ENCODE peak calls at places on chromosome 11, in four cellular contexts. L, I, R and W are unnamed samples.
A peak's percentile ranks its signal among the peaks of the same experiment; 100 is the strongest.

GRCh38 chr11:106482920-106483761 is 405.7 kb downstream of the AASDHPPT start:
- DNase-seq in I (peak; percentile 31), R (no peak), L (no peak), W (no peak)

GRCh38 chr11:85755285-85755684 is 55.7 kb downstream of the SYTL2 start:
- DNase-seq in I (no peak), R (no peak), L (no peak), W (no peak)

GRCh38 chr11:33399421-33399820 is 142.2 kb downstream of the HIPK3 start:
- DNase-seq in L (no peak), R (no peak), I (no peak), W (no peak)

GRCh38 chr11:86548278-86548917 is 124.0 kb downstream of the ME3 start:
- DNase-seq in L (no peak), I (no peak), R (no peak), W (no peak)

GRCh38 chr11:111416231-111416960 is 37.3 kb upstream of the POU2AF1 start:
- DNase-seq in R (no peak), I (no peak), L (no peak), W (no peak)

GRCh38 chr11:3014314-3014938 is 22.3 kb upstream of the NAP1L4 start:
- DNase-seq in L (no peak), I (no peak), R (no peak), W (no peak)

GRCh38 chr11:62539238-62539925 is 7.2 kb downstream of the AHNAK start:
- DNase-seq in R (peak; percentile 41), I (no peak), L (no peak), W (no peak)

GRCh38 chr11:45321031-45321595 is 35.0 kb upstream of the SYT13 start:
- DNase-seq in I (no peak), R (no peak), L (no peak), W (no peak)

GRCh38 chr11:80958414-80958813 is 1517.6 kb upstream of the TENM4 start:
- DNase-seq in R (no peak), I (no peak), L (no peak), W (no peak)

GRCh38 chr11:126411971-126412381 is 56.5 kb downstream of the ST3GAL4 start:
- DNase-seq in I (no peak), R (peak; percentile 46), L (no peak), W (no peak)

GRCh38 chr11:6631356-6631890 is 12.2 kb upstream of the TPP1 start:
- DNase-seq in L (no peak), R (no peak), I (no peak), W (no peak)

GRCh38 chr11:20459865-20460264 is 72.3 kb downstream of the PRMT3 start:
- DNase-seq in I (no peak), R (no peak), L (no peak), W (no peak)

GRCh38 chr11:7683571-7683970 is 10.3 kb upstream of the CYB5R2 start:
- DNase-seq in I (no peak), R (no peak), L (no peak), W (no peak)
- TF ChIP-seq FOXK2 in I (no peak), R (no peak), L (no peak), W (no peak)

GRCh38 chr11:125156346-125156745 is 8.2 kb upstream of the PKNOX2 start:
- DNase-seq in R (no peak), I (no peak), L (no peak), W (no peak)

GRCh38 chr11:125153837-125154236 is 10.7 kb upstream of the PKNOX2 start:
- DNase-seq in L (no peak), I (no peak), R (no peak), W (no peak)

GRCh38 chr11:125155100-125155444 is 9.5 kb upstream of the PKNOX2 start:
- DNase-seq in I (no peak), R (no peak), L (no peak), W (no peak)

GRCh38 chr11:125154380-125155099 is 10.0 kb upstream of the PKNOX2 start:
- DNase-seq in L (no peak), I (no peak), R (no peak), W (no peak)

GRCh38 chr11:125155767-125156166 is 8.8 kb upstream of the PKNOX2 start:
- DNase-seq in R (no peak), L (no peak), I (no peak), W (no peak)
- TF ChIP-seq FOXK2 in R (no peak), L (no peak), I (no peak), W (no peak)

DNA sequence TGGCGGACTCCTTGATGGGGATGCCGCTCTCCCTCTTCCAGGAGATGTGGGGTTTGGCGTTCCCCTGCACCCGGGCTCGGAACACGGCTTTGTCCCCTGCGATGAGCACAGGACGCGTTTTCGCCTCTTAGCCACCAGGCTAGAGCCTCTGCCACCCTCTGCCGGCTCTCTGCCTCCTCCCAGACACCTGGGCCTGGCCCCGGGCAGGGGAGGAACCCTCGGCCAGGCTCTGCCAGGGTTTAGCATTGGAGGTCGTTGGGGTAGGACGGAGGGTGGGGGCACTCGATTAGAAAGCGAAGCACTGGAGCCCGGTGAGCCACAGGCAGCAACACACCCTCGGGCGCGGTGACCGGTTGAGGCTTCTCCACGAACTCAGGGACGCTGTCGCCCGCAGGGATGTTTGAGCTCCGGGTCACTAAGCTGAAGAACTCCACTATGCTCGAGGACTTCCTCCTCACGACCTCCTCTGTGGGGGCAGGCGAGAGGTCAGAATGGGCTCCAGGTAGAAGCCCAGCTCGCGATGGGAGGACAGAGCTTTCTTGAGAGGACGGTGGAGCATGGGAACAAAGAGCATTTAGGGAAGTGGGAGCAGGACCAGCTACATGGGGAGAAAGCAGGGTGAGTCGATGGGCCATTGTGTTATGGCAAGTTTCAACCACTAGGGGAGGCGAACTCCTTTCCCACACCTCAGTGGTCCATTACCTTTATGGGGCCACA is 4.3 kb downstream of the IGSF22 start:
- DNase-seq in R (peak; percentile 63), I (no peak), L (no peak), W (peak; percentile 71)
- TF ChIP-seq FOXK2 in R (no peak), I (no peak), L (no peak), W (no peak)

DNA sequence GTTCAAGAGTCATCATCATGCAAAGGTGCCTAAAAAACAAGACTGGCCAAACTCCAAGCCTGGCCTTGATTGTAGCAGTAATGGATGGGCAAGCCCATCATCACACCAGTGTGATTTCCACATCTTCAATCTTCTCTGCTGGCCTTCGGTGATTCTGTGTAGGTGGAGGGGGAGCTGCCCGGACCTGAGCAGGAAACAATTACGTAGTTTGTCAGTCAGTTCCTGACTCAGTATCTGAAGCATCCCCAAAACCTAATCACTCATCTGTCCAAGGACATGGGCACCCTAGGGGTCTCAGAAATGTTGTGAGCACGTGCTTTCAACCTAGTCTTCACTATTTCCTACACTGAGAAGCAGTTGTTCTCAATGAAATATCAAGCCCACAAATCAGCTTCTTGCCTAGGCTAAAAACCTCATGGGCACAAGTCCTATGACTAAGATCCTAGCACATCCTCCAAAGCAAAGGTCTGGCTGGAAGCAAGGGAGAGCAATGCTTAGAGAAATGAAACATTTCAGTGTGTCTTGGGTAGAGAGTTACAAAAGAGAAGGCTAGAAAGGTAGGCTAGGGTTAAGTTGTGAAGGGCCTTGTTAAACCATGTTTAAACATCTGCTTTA is 24.6 kb downstream of the ATG16L2 start:
- DNase-seq in R (no peak), L (no peak), I (no peak), W (no peak)
- TF ChIP-seq FOXK2 in R (no peak), L (no peak), I (no peak), W (no peak)

GRCh38 chr11:93729129-93729616 is 12.1 kb downstream of the TAF1D start:
- DNase-seq in R (no peak), L (no peak), I (no peak), W (no peak)

GRCh38 chr11:93724090-93724489 is 17.2 kb downstream of the TAF1D start:
- DNase-seq in I (no peak), R (no peak), L (no peak), W (no peak)

GRCh38 chr11:93730108-93731107 is 10.9 kb downstream of the TAF1D start:
- DNase-seq in I (no peak), R (no peak), L (no peak), W (no peak)

GRCh38 chr11:93728792-93729128 is 12.5 kb downstream of the TAF1D start:
- DNase-seq in R (no peak), I (no peak), L (no peak), W (no peak)

DNA sequence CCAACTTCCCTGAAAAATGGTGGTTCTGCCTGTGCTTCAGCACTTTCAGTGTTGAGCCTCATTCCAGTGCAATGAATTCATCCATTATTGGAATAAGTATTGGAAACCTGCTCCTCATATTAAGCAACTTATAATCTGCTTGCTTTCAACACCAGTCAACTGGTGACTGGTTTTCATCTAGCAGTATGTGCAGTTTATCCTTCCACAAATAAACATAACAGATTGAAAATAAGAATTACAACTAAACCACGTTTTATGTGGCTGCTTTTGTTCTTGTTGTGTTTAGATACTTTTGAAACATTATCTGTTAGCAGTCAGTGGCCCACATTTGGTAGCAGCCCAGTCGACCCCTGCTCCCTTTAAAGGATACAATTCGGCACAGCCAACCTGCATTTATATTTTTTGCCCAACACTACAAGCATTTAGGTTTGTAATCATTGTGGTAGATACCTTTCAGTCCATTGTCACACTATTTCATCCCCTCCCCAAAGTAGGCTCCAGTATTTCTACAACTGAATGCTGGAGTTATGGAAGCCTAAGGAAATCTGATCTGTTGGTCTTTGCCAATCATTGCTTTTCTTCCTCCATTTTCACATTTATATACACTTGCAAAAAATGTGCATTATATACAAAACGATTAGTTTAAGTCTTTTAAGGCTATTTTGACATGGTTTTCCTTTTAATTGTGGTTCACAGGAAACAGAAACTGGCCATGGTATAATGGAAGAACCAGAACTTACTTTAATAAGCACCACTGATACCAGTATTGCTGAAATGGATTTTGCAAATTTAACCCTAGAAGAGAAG is 13.1 kb downstream of the TAF1D start:
- DNase-seq in I (no peak), L (no peak), R (no peak), W (no peak)
- TF ChIP-seq FOXK2 in I (no peak), L (no peak), R (no peak), W (no peak)

GRCh38 chr11:95972055-95972454 is 48.1 kb upstream of the MTMR2 start:
- DNase-seq in I (no peak), R (no peak), L (no peak), W (no peak)

GRCh38 chr11:95968585-95968984 is 44.7 kb upstream of the MTMR2 start:
- DNase-seq in I (no peak), L (no peak), R (no peak), W (no peak)
- TF ChIP-seq FOXK2 in I (no peak), L (no peak), R (no peak), W (no peak)